ENCODE peak calls at places on chromosomes 13 and 19, in ten cellular contexts. Z, U, X, R, M, Q, I, T, A and P are unnamed samples.

GRCh38 chr13:40318366-40318765 is 348.1 kb downstream of the FOXO1 start:
- DNase-seq in Z (peak), U (no peak), X (no peak), R (peak), M (peak), Q (peak), I (peak), T (peak), A (no peak), P (no peak)

GRCh38 chr13:77184455-77184854 is 142.4 kb downstream of the MYCBP2 start:
- DNase-seq in Z (no peak), U (no peak), X (no peak), R (no peak), M (no peak), Q (peak), I (no peak), T (peak), A (no peak), P (no peak)

GRCh38 chr19:11279505-11280236 is 16.3 kb upstream of the TSPAN16 start:
- DNase-seq in Z (no peak), U (no peak), X (no peak), R (no peak), M (no peak), Q (peak), I (no peak), T (peak), A (no peak), P (no peak)

GRCh38 chr19:29507081-29507860 is 18.5 kb upstream of the VSTM2B start:
- DNase-seq in Z (no peak), U (no peak), X (no peak), R (no peak), M (no peak), Q (no peak), I (no peak), T (no peak), A (no peak), P (no peak)

GRCh38 chr19:37699057-37699456 is 20.5 kb downstream of the ZNF607 start:
- DNase-seq in Z (no peak), U (no peak), X (no peak), R (no peak), M (no peak), Q (peak), I (no peak), T (no peak), A (no peak), P (no peak)

GRCh38 chr13:113785051-113786010 is 26.3 kb downstream of the TMEM255B start:
- DNase-seq in Z (no peak), U (no peak), X (no peak), R (no peak), M (no peak), Q (peak), I (no peak), T (no peak), A (peak), P (no peak)

GRCh38 chr13:99969934-99970760 is 1.4 kb downstream of the ZIC5 start:
- DNase-seq in Z (no peak), U (no peak), X (peak), R (no peak), M (no peak), Q (no peak), I (no peak), T (no peak), A (peak), P (peak)

GRCh38 chr13:100721885-100722512 is 47.4 kb upstream of the TMTC4 start:
- DNase-seq in Z (peak), U (peak), X (peak), R (no peak), M (no peak), Q (peak), I (peak), T (peak), A (no peak), P (peak)

GRCh38 chr19:10037809-10038208 is 24.5 kb downstream of the RDH8 start:
- DNase-seq in Z (no peak), U (no peak), X (no peak), R (no peak), M (no peak), Q (no peak), I (no peak), T (no peak), A (no peak), P (no peak)

GRCh38 chr13:106187092-106187491 is 348.4 kb downstream of the EFNB2 start:
- DNase-seq in Z (no peak), U (no peak), X (no peak), R (no peak), M (no peak), Q (peak), I (no peak), T (no peak), A (no peak), P (no peak)
- TF ChIP-seq CTCF in Z (no peak), U (no peak), X (no peak), R (no peak), M (no peak), Q (no peak), I (no peak), T (no peak), A (no peak), P (no peak)

GRCh38 chr19:6802336-6803035 is 30.0 kb downstream of the VAV1 start:
- DNase-seq in Z (no peak), U (peak), X (no peak), R (peak), M (peak), Q (peak), I (peak), T (peak), A (no peak), P (no peak)
- TF ChIP-seq CTCF in Z (no peak), U (no peak), X (no peak), R (no peak), M (no peak), Q (no peak), I (no peak), T (peak), A (no peak), P (no peak)

DNA sequence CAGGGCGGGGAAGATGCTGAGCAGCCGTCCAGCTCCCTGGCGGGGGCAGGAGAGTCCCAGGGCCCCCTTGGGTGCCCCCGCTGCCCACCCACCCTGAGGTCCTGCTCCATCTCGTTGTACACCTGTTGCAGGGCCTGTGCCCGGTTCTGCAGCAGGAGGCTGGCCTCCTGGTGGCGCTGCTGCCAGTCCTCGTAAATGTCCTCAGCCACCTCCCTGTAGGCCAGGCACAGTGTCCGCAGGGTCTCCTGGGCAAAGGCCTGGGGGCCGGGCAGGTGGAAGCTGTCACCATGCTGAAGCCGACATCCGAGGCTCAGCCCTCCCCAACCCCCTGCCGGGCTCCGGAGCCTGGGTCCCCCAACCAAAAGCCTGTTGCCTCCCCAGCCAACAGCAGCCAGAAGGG is 20.2 kb downstream of the ATP8B3 start:
- DNase-seq in Z (no peak), U (no peak), X (no peak), R (no peak), M (no peak), Q (no peak), I (no peak), T (no peak), A (no peak), P (no peak)
- TF ChIP-seq CTCF in Z (no peak), U (no peak), X (no peak), R (no peak), M (no peak), Q (no peak), I (no peak), T (no peak), A (no peak), P (no peak)

DNA sequence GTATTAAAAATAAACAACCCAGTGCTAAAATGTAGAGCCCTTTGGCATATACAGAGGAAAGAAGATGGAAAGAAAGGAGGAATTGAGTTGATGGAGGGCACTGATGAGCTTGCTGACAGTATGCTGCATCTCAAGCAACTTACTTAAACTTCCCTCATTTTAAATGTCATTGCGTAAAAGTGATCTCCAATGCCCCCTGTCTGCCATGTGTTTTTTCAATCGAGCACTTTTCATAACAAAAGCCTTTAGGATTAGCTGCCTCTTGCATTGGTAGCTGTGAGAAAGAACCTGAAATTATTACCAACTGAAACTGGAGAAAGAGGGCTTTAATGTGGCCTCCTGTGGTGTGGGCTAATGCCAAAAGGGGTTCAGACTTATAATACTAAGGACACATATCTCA is 541.6 kb downstream of the SUCLA2 start:
- DNase-seq in Z (peak), U (no peak), X (no peak), R (no peak), M (no peak), Q (peak), I (no peak), T (peak), A (no peak), P (no peak)
- TF ChIP-seq CTCF in Z (peak), U (no peak), X (no peak), R (no peak), M (no peak), Q (peak), I (no peak), T (peak), A (peak), P (no peak)

GRCh38 chr19:40523322-40524047 is 53.2 kb upstream of the SHKBP1 start:
- DNase-seq in Z (peak), U (peak), X (peak), R (peak), M (no peak), Q (peak), I (peak), T (peak), A (no peak), P (peak)
- TF ChIP-seq CTCF in Z (peak), U (peak), X (peak), R (peak), M (no peak), Q (peak), I (peak), T (peak), A (peak), P (peak)